ENCODE peak calls at places on chromosomes 2 and 18, in six cellular contexts. One of them, this sample, is unnamed.

GRCh38 chr2:164910091-164910899 is 45.0 kb downstream of the SLC38A11 start:
- DNase-seq in transverse colon: peak; percentile 46
- DNase-seq in IMR-90: peak; percentile 77
- DNase-seq in astrocyte of the spinal cord: peak; percentile 60
- DNase-seq in ascending aorta: no peak
- DNase-seq in endodermal cell: no peak
- DNase-seq in this sample: peak; percentile 41

GRCh38 chr18:32238635-32239268 is 48.9 kb downstream of the MEP1B start:
- DNase-seq in transverse colon: no peak
- DNase-seq in ascending aorta: no peak
- DNase-seq in astrocyte of the spinal cord: no peak
- DNase-seq in IMR-90: no peak
- DNase-seq in endodermal cell: peak; percentile 62
- DNase-seq in this sample: no peak

GRCh38 chr18:57807336-57808117 is 4.4 kb upstream of the ATP8B1 start:
- DNase-seq in endodermal cell: no peak
- DNase-seq in transverse colon: no peak
- DNase-seq in IMR-90: peak; percentile 82
- DNase-seq in astrocyte of the spinal cord: peak; percentile 81
- DNase-seq in ascending aorta: no peak
- DNase-seq in this sample: peak; percentile 57

GRCh38 chr2:85577386-85578242 is at the start of gene VAMP8:
- DNase-seq in IMR-90: no peak
- DNase-seq in endodermal cell: peak; percentile 95
- DNase-seq in transverse colon: peak; percentile 91
- DNase-seq in ascending aorta: no peak
- DNase-seq in astrocyte of the spinal cord: no peak
- DNase-seq in this sample: no peak

GRCh38 chr2:217859926-217860325 is 142.9 kb downstream of the TNS1 start:
- DNase-seq in endodermal cell: no peak
- DNase-seq in IMR-90: no peak
- DNase-seq in astrocyte of the spinal cord: no peak
- DNase-seq in ascending aorta: no peak
- DNase-seq in transverse colon: no peak
- DNase-seq in this sample: no peak

GRCh38 chr2:120820885-120821279 is 85.2 kb downstream of the GLI2 start:
- DNase-seq in IMR-90: peak; percentile 84
- DNase-seq in astrocyte of the spinal cord: peak; percentile 77
- DNase-seq in transverse colon: no peak
- DNase-seq in endodermal cell: peak; percentile 69
- DNase-seq in ascending aorta: no peak
- DNase-seq in this sample: peak; percentile 55

GRCh38 chr2:7653617-7654016 is 736.4 kb downstream of the RNF144A start:
- DNase-seq in transverse colon: no peak
- DNase-seq in endodermal cell: no peak
- DNase-seq in IMR-90: no peak
- DNase-seq in ascending aorta: no peak
- DNase-seq in astrocyte of the spinal cord: no peak
- DNase-seq in this sample: no peak

GRCh38 chr2:199228887-199229819 is 228.6 kb downstream of the SATB2 start:
- DNase-seq in astrocyte of the spinal cord: peak; percentile 96
- DNase-seq in IMR-90: peak; percentile 97
- DNase-seq in transverse colon: no peak
- DNase-seq in endodermal cell: no peak
- DNase-seq in ascending aorta: no peak
- DNase-seq in this sample: peak; percentile 54

GRCh38 chr2:33457588-33458247 is 18.7 kb upstream of the RASGRP3 start:
- DNase-seq in astrocyte of the spinal cord: no peak
- DNase-seq in IMR-90: no peak
- DNase-seq in transverse colon: no peak
- DNase-seq in ascending aorta: no peak
- DNase-seq in endodermal cell: peak; percentile 71
- DNase-seq in this sample: peak; percentile 22

GRCh38 chr2:72883356-72883962 is 3.7 kb upstream of the SPR start:
- DNase-seq in IMR-90: peak; percentile 46
- DNase-seq in endodermal cell: peak; percentile 90
- DNase-seq in ascending aorta: no peak
- DNase-seq in astrocyte of the spinal cord: peak; percentile 49
- DNase-seq in transverse colon: peak; percentile 37
- DNase-seq in this sample: peak; percentile 69

GRCh38 chr2:138503087-138503442 is 1.5 kb downstream of the SPOPL start:
- DNase-seq in IMR-90: no peak
- DNase-seq in endodermal cell: no peak
- DNase-seq in ascending aorta: no peak
- DNase-seq in transverse colon: no peak
- DNase-seq in astrocyte of the spinal cord: no peak
- DNase-seq in this sample: no peak

GRCh38 chr2:138499684-138500083 is 1.9 kb upstream of the SPOPL start:
- DNase-seq in transverse colon: no peak
- DNase-seq in ascending aorta: no peak
- DNase-seq in endodermal cell: no peak
- DNase-seq in astrocyte of the spinal cord: no peak
- DNase-seq in IMR-90: no peak
- DNase-seq in this sample: no peak

GRCh38 chr2:138500592-138501426 is 761 bp upstream of the SPOPL start:
- DNase-seq in IMR-90: no peak
- DNase-seq in ascending aorta: no peak
- DNase-seq in astrocyte of the spinal cord: no peak
- DNase-seq in endodermal cell: no peak
- DNase-seq in transverse colon: peak; percentile 31
- DNase-seq in this sample: no peak

GRCh38 chr2:138502253-138503086 is 900 bp downstream of the SPOPL start:
- DNase-seq in astrocyte of the spinal cord: peak; percentile 20
- DNase-seq in IMR-90: no peak
- DNase-seq in transverse colon: no peak
- DNase-seq in ascending aorta: no peak
- DNase-seq in endodermal cell: no peak
- DNase-seq in this sample: no peak

DNA sequence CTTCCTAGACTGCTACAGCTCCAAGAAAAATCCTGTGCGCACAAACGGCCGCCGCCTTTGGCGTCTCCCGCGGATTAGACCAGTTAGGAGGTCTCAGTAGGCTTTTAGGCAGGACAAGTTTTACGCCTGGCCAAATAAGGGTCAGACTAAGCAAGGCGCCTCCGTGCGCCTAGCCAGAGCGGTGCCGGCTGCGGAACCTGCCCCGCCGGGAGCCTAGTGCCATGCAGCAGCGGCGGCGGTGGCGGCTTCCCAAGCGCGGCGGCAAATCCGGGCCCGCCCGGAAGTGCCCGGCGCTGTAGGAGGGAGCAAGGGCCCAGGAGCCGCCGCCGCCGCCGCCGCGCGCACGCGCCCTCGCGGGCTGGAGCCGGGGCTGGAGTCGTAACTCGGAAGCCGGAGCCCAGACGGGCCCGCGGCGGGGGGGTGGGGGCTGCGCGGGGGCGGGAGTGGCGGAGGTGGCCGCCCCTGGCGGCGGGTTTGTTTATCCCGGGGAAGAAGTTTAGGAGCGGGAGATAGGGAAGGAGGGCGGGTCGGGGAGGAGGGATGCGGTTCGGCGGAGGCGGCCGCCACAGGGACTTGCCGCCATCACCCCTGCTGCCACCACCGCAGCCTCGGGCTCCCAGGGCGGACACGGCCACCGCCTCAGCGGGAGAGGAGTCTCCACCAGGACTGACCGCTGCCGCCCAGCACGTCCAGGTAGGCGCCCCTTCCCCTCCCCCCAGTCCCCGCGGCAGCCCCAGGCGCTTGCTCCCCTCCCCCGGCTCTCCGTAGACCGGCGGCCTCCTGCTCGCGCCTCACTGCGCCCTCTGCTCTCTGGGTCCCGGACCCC is at the start of gene SPOPL:
- DNase-seq in endodermal cell: peak; percentile 97
- DNase-seq in IMR-90: peak; percentile 74
- DNase-seq in transverse colon: peak; percentile 95
- DNase-seq in astrocyte of the spinal cord: peak; percentile 89
- DNase-seq in ascending aorta: peak; percentile 72
- DNase-seq in this sample: peak; percentile 83
- TF ChIP-seq CTCF in endodermal cell: peak; percentile 59
- TF ChIP-seq CTCF in IMR-90: no peak
- TF ChIP-seq CTCF in transverse colon: peak; percentile 14
- TF ChIP-seq CTCF in astrocyte of the spinal cord: peak; percentile 6
- TF ChIP-seq CTCF in ascending aorta: no peak
- TF ChIP-seq CTCF in this sample: no peak

GRCh38 chr18:59270689-59271257 is 2.5 kb downstream of the RAX start:
- DNase-seq in endodermal cell: no peak
- DNase-seq in IMR-90: no peak
- DNase-seq in transverse colon: no peak
- DNase-seq in astrocyte of the spinal cord: no peak
- DNase-seq in ascending aorta: no peak
- DNase-seq in this sample: no peak

GRCh38 chr18:59268127-59268721 is 5.0 kb downstream of the RAX start:
- DNase-seq in transverse colon: no peak
- DNase-seq in ascending aorta: no peak
- DNase-seq in endodermal cell: no peak
- DNase-seq in astrocyte of the spinal cord: no peak
- DNase-seq in IMR-90: no peak
- DNase-seq in this sample: no peak

GRCh38 chr18:59267511-59268126 is 5.6 kb downstream of the RAX start:
- DNase-seq in IMR-90: no peak
- DNase-seq in transverse colon: no peak
- DNase-seq in astrocyte of the spinal cord: no peak
- DNase-seq in ascending aorta: no peak
- DNase-seq in endodermal cell: peak; percentile 77
- DNase-seq in this sample: no peak

GRCh38 chr18:59269563-59270214 is 3.6 kb downstream of the RAX start:
- DNase-seq in ascending aorta: no peak
- DNase-seq in astrocyte of the spinal cord: no peak
- DNase-seq in transverse colon: no peak
- DNase-seq in endodermal cell: no peak
- DNase-seq in IMR-90: no peak
- DNase-seq in this sample: no peak

DNA sequence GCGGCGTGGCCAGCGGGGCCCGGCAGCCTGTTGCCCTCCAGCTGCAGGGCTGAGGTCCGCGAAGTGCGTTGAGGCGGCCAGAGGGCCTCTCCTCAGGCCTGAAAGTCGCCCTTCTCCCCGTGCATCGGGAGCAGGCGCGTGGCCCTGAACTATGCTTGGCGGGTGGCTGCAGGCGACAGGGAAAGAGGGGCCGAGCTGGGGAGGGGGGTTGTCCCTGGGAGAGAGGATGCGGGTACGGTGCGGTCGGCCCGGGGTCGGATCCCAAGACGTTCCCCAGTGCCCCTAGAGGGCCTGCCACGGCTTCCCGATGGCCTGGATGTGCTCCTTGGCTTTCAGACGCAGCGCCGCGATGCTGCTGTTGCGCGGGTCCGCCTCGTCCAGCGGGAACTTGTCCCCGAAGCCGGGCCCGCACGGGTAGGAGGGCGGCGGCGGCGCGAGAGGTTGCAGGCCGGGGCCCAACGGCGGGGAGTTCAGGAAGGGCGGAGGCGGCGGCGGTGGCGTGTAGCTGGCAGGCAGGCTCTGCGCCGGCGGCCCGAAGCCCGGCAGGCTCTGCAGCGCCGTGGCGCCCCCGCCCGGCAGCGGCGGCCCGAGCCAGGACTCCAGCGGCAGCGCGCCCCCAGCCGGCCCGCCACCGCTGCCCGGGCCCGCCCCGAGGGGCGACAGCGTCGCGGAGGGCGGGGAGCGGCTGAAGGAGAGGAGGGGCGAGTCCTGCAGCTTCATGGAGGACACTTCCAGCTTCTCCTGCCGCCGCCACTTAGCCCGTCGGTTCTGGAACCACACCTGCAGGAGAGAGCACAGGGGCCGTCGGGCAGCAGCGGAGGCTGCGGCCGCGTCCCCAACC is 4.3 kb downstream of the RAX start:
- DNase-seq in astrocyte of the spinal cord: no peak
- DNase-seq in ascending aorta: no peak
- DNase-seq in transverse colon: no peak
- DNase-seq in IMR-90: no peak
- DNase-seq in endodermal cell: peak; percentile 94
- DNase-seq in this sample: peak; percentile 27
- H3K4me3 ChIP-seq in astrocyte of the spinal cord: no peak overlapping the region
- H3K4me3 ChIP-seq in ascending aorta: peak overlapping the region; percentile 35
- H3K4me3 ChIP-seq in transverse colon: no peak overlapping the region
- H3K4me3 ChIP-seq in IMR-90: peak overlapping the region; percentile 25
- H3K4me3 ChIP-seq in endodermal cell: peak overlapping the region; percentile 63
- H3K4me3 ChIP-seq in this sample: no peak overlapping the region

DNA sequence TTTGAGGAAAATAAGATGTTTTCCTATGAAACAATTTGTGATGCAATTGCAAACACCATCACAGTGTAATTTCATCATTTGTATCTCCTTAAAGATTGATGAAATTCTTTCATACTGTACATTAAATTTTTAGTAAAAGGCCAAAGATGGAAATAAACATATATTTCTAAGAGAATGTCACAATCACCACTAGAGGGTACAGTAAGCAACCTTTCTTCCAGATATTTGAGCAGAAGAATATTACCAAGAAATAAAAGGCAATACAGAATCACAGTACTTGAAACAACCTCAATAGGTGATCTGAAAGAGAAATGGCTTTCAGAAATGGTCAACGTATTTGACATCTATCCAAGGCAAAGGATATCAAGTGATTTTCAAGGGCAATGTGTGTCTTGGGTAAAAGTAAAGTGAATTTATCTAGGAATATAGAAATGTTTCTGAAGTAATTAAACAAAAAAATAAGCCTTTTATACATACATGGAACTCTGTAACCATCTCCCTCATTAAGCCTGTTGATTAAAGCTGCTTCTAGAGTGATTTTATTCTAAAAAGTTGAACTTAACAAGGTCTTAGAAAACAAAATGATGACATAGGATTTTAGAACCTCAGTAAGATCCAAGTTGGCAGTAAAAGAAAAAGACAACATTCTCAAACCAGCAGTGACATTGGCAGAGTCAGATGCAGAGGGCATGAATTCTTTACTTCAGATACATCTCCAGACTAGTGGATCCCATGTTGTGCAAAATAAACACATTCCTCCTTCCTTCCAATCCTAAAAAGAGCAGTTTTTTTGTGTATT is 90.3 kb upstream of the SESTD1 start:
- DNase-seq in IMR-90: peak; percentile 14
- DNase-seq in transverse colon: no peak
- DNase-seq in ascending aorta: no peak
- DNase-seq in endodermal cell: no peak
- DNase-seq in astrocyte of the spinal cord: peak; percentile 30
- DNase-seq in this sample: peak; percentile 33
- TF ChIP-seq CTCF in IMR-90: peak; percentile 51
- TF ChIP-seq CTCF in transverse colon: no peak
- TF ChIP-seq CTCF in ascending aorta: no peak
- TF ChIP-seq CTCF in endodermal cell: peak; percentile 69
- TF ChIP-seq CTCF in astrocyte of the spinal cord: peak; percentile 49
- TF ChIP-seq CTCF in this sample: peak; percentile 53

GRCh38 chr2:236121546-236121945 is 46.6 kb downstream of the GBX2 start:
- DNase-seq in endodermal cell: no peak
- DNase-seq in astrocyte of the spinal cord: no peak
- DNase-seq in ascending aorta: no peak
- DNase-seq in transverse colon: no peak
- DNase-seq in IMR-90: peak; percentile 16
- DNase-seq in this sample: peak; percentile 11

GRCh38 chr2:236124182-236124581 is 44.0 kb downstream of the GBX2 start:
- DNase-seq in transverse colon: no peak
- DNase-seq in astrocyte of the spinal cord: no peak
- DNase-seq in IMR-90: no peak
- DNase-seq in ascending aorta: no peak
- DNase-seq in endodermal cell: no peak
- DNase-seq in this sample: no peak

GRCh38 chr2:236120829-236121228 is 47.4 kb downstream of the GBX2 start:
- DNase-seq in ascending aorta: no peak
- DNase-seq in transverse colon: no peak
- DNase-seq in astrocyte of the spinal cord: no peak
- DNase-seq in IMR-90: no peak
- DNase-seq in endodermal cell: no peak
- DNase-seq in this sample: no peak

GRCh38 chr2:236125541-236125940 is 42.6 kb downstream of the GBX2 start:
- DNase-seq in IMR-90: no peak
- DNase-seq in ascending aorta: no peak
- DNase-seq in endodermal cell: no peak
- DNase-seq in astrocyte of the spinal cord: no peak
- DNase-seq in transverse colon: no peak
- DNase-seq in this sample: no peak

GRCh38 chr2:236123716-236124115 is 44.5 kb downstream of the GBX2 start:
- DNase-seq in ascending aorta: no peak
- DNase-seq in astrocyte of the spinal cord: no peak
- DNase-seq in endodermal cell: no peak
- DNase-seq in IMR-90: no peak
- DNase-seq in transverse colon: no peak
- DNase-seq in this sample: no peak
- H3K4me3 ChIP-seq in ascending aorta: no peak overlapping the region
- H3K4me3 ChIP-seq in astrocyte of the spinal cord: no peak overlapping the region
- H3K4me3 ChIP-seq in endodermal cell: no peak overlapping the region
- H3K4me3 ChIP-seq in IMR-90: no peak overlapping the region
- H3K4me3 ChIP-seq in transverse colon: no peak overlapping the region
- H3K4me3 ChIP-seq in this sample: no peak overlapping the region